ENCODE peak calls at places on chromosomes 4 and X, in ten cellular contexts. O, U, Z, Q, A, S, F, M, H and D are unnamed samples.

GRCh38 chrX:17022205-17022604 is 75.7 kb downstream of the REPS2 start:
- DNase-seq in A (no peak), Q (no peak), F (no peak), U (no peak), Z (peak), S (no peak), O (no peak), M (peak), H (peak), D (no peak)

GRCh38 chrX:127011629-127012028 is 192.1 kb downstream of the PRR32 start:
- DNase-seq in Z (no peak), O (no peak), S (no peak), Q (no peak), H (no peak), U (no peak), F (no peak), A (no peak), M (no peak), D (no peak)

GRCh38 chr4:162838671-162839070 is 328.0 kb downstream of the NAF1 start:
- DNase-seq in F (no peak), Z (no peak), O (no peak), A (no peak), Q (no peak), M (no peak), H (no peak), U (no peak), S (no peak), D (no peak)

GRCh38 chr4:6892190-6892908 is 17.3 kb upstream of the TBC1D14 start:
- DNase-seq in M (peak), Q (peak), H (peak), S (no peak), Z (no peak), F (peak), A (no peak), U (peak), O (no peak), D (no peak)

GRCh38 chr4:75015627-75016026 is 82.7 kb downstream of the PARM1 start:
- DNase-seq in M (no peak), S (no peak), O (no peak), Z (no peak), F (peak), A (no peak), H (no peak), U (no peak), Q (no peak), D (no peak)

GRCh38 chr4:4333265-4333706 is 43.2 kb downstream of the ZBTB49 start:
- DNase-seq in A (no peak), H (peak), F (peak), O (no peak), Q (no peak), Z (peak), M (peak), U (no peak), S (no peak), D (no peak)

GRCh38 chr4:121221608-121222007 is 57.5 kb upstream of the TNIP3 start:
- DNase-seq in F (no peak), O (no peak), Q (no peak), S (no peak), U (no peak), M (no peak), A (no peak), H (no peak), Z (no peak), D (no peak)

GRCh38 chr4:105895609-105896460 is 564 bp downstream of the NPNT start:
- DNase-seq in H (no peak), O (peak), M (peak), Q (peak), U (peak), S (peak), A (peak), F (peak), Z (no peak), D (no peak)

GRCh38 chr4:14524236-14524635 is 478.0 kb upstream of the CPEB2 start:
- DNase-seq in A (no peak), M (peak), H (no peak), O (no peak), S (no peak), U (no peak), F (no peak), Q (no peak), Z (no peak), D (no peak)

GRCh38 chr4:38449506-38450174 is 214.4 kb upstream of the KLF3 start:
- DNase-seq in H (peak), S (no peak), F (no peak), M (no peak), U (no peak), Z (no peak), O (no peak), A (no peak), Q (peak), D (no peak)

DNA sequence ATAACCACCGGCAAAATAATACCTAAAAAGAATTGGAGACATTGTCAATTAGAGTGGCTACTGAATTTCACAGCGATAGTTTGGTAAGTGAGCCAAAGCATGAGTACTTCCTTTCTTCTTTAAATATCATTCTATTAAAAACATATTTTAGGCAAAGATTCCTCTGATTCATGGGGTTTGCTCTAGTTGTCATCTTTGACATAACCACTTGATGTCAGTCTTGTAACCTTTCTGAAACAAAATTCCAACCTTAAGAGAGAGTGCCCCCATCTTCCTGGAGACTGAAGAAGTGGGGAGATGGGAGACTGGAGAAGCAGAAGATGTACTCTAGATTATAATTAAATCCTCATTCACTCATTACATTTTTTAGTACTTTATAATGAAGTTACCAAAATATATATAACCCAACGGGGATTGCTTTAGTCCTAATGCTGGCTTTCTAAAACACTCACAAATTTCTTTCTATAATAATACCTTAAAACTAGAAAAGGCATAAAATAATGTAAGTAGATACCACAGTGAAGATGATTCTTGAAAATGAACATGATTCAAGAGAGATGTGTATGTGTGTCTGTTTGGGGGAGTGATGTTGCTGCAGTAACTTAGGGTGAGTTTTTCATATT is 96.4 kb downstream of the EMCN start:
- DNase-seq in M (peak), F (no peak), O (no peak), S (no peak), Q (no peak), H (peak), Z (no peak), A (no peak), U (no peak), D (no peak)
- TF ChIP-seq CTCF in M (peak), F (peak), O (no peak), S (peak), Q (peak), H (peak), Z (peak), A (peak), U (no peak), D (peak)

DNA sequence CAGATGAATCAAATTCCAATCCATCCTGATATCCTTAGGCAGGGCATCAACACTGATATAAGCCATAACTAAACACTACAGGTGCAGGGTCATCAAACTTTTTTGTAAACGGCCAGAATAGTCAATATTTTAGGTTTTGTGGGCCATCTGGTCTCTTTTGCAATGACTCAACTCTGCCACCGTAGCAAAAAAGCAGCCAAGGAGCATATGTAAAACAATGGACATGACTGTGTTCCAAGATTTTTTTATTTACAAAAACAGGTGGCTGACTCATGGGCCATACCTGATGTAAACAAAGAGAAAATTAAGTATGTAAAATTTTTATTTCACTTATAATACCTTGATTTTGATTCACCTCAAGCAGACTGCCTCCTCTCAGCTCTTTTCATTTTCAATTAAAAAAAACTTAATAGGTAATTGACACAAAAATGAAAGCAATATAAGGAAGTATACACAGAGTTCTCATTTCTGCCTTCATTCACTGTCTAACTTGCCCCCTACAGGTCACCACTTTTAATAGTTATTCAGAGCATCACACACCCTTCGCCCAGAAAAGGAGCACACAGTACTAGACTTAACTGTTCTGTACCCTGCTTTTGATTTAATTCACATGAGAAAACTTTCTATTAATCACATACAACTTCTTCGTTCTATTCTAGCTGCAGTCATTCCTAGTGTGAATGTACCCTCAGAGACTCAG is 35.3 kb upstream of the GPM6B start:
- DNase-seq in M (no peak), A (no peak), U (no peak), O (no peak), Z (no peak), F (no peak), H (no peak), S (no peak), Q (no peak), D (no peak)
- TF ChIP-seq CTCF in M (no peak), A (no peak), U (no peak), O (no peak), Z (no peak), F (no peak), H (no peak), S (no peak), Q (no peak), D (no peak)

GRCh38 chr4:83753260-83753659 is 217.4 kb downstream of the GPAT3 start:
- DNase-seq in Z (no peak), M (no peak), S (no peak), A (no peak), H (no peak), F (no peak), O (no peak), Q (no peak), U (no peak), D (no peak)
- TF ChIP-seq CTCF in Z (no peak), M (no peak), S (no peak), A (no peak), H (peak), F (no peak), O (no peak), Q (peak), U (no peak), D (no peak)

DNA sequence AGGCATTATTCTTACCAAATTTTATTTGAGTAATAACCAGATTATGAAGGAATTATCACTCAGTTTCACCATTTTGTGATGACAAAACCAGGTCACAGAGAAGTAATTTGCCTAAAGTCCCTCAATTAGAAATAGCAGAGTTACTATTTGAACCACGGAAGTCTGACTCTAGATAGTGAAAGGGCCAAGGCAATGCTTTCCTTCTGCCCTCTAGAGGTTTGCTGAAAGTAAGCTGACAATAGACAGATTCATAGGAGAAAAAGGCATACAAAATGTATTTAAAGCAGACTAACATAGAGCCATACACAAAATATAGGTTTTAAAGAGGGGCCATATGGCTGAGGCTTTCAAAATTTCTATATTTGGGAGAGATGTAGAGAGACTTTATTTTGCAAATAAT is 43.1 kb downstream of the CXXC4 start:
- DNase-seq in F (no peak), M (peak), U (no peak), H (no peak), Q (no peak), A (no peak), Z (no peak), O (no peak), S (no peak), D (no peak)
- TF ChIP-seq CTCF in F (no peak), M (no peak), U (no peak), H (no peak), Q (peak), A (peak), Z (peak), O (peak), S (no peak), D (peak)

GRCh38 chrX:154833746-154834274 is 652 bp downstream of the SMIM9 start:
- DNase-seq in M (no peak), A (no peak), O (no peak), U (no peak), Q (no peak), H (no peak), S (no peak), F (no peak), Z (no peak), D (no peak)

GRCh38 chrX:154827624-154828408 is 6.6 kb downstream of the SMIM9 start:
- DNase-seq in A (no peak), H (no peak), M (no peak), F (no peak), Q (no peak), S (no peak), O (no peak), Z (no peak), U (no peak), D (no peak)

GRCh38 chrX:154827194-154827593 is 7.3 kb downstream of the SMIM9 start:
- DNase-seq in O (no peak), H (no peak), Q (no peak), M (no peak), A (no peak), U (no peak), Z (no peak), F (no peak), S (no peak), D (no peak)

GRCh38 chrX:154829102-154829501 is 5.4 kb downstream of the SMIM9 start:
- DNase-seq in H (no peak), M (no peak), A (no peak), O (no peak), Z (no peak), U (no peak), F (no peak), Q (no peak), S (no peak), D (no peak)

DNA sequence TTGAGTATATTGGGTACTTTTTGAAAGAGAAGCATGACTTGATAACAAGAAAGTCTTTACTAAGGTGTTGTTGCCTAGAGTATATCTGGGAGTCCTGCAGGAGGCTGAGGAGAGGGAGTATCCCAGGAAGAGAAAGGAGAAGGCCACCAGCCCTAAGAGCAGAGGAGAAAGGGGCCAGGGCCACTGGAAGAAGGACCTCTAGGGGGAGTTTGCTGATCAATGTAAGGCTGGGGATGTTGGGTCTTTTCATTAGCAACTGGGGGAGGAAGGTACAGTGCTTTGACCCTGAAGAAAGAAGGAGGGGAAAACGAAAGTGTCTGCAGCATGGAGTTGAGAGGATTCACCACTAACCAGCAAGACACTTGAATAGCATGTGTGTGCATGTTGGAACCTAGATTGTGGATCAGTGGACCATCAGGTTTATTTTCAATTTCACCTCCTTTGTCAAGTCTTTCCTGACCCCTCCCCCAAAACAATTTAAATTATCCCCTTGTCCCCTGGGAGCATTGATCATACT is 4.5 kb downstream of the SMIM9 start:
- DNase-seq in U (no peak), Q (no peak), A (no peak), Z (no peak), O (no peak), F (no peak), S (no peak), H (no peak), M (no peak), D (no peak)
- TF ChIP-seq CTCF in U (no peak), Q (peak), A (no peak), Z (no peak), O (no peak), F (no peak), S (no peak), H (no peak), M (no peak), D (no peak)

GRCh38 chr4:153042757-153043156 is 106.6 kb downstream of the FHDC1 start:
- DNase-seq in H (no peak), M (no peak), Z (no peak), U (no peak), S (no peak), F (no peak), O (no peak), Q (no peak), A (no peak), D (no peak)

GRCh38 chr4:153036931-153037330 is 100.8 kb downstream of the FHDC1 start:
- DNase-seq in O (no peak), Z (no peak), M (no peak), F (no peak), S (no peak), Q (no peak), A (no peak), H (no peak), U (no peak), D (no peak)

GRCh38 chr4:153040677-153041076 is 104.6 kb downstream of the FHDC1 start:
- DNase-seq in A (no peak), S (no peak), U (no peak), Q (no peak), Z (no peak), F (no peak), O (no peak), H (no peak), M (no peak), D (no peak)

GRCh38 chr4:153038493-153039311 is 102.6 kb downstream of the FHDC1 start:
- DNase-seq in Z (no peak), F (no peak), M (no peak), Q (no peak), A (no peak), O (no peak), U (no peak), H (no peak), S (no peak), D (no peak)

GRCh38 chr4:153039542-153040185 is 103.5 kb downstream of the FHDC1 start:
- DNase-seq in S (no peak), A (no peak), F (no peak), O (no peak), H (no peak), Q (no peak), Z (no peak), M (no peak), U (no peak), D (no peak)
- TF ChIP-seq CTCF in S (no peak), A (no peak), F (no peak), O (no peak), H (no peak), Q (no peak), Z (no peak), M (no peak), U (no peak), D (no peak)

GRCh38 chrX:18151157-18151556 is 69.5 kb downstream of the BEND2 start:
- DNase-seq in Q (no peak), M (no peak), A (no peak), F (no peak), H (no peak), Z (no peak), U (no peak), O (no peak), S (no peak), D (no peak)

GRCh38 chrX:18146954-18147353 is 73.7 kb downstream of the BEND2 start:
- DNase-seq in O (no peak), S (no peak), Q (peak), F (no peak), M (peak), A (no peak), U (no peak), Z (no peak), H (peak), D (no peak)

GRCh38 chrX:18146009-18146408 is 74.7 kb downstream of the BEND2 start:
- DNase-seq in S (no peak), A (no peak), Z (no peak), O (no peak), U (no peak), Q (no peak), H (no peak), F (no peak), M (no peak), D (no peak)

GRCh38 chrX:18149454-18149853 is 71.2 kb downstream of the BEND2 start:
- DNase-seq in F (no peak), U (no peak), S (no peak), Q (no peak), A (no peak), O (no peak), Z (no peak), H (no peak), M (no peak), D (no peak)

GRCh38 chrX:18151661-18152060 is 69.0 kb downstream of the BEND2 start:
- DNase-seq in O (no peak), Q (no peak), U (no peak), A (no peak), F (no peak), M (no peak), H (no peak), S (no peak), Z (no peak), D (no peak)
- TF ChIP-seq CTCF in O (no peak), Q (no peak), U (no peak), A (no peak), F (no peak), M (no peak), H (no peak), S (no peak), Z (no peak), D (no peak)

GRCh38 chrX:121336831-121337421 is 289.5 kb downstream of the GLUD2 start:
- DNase-seq in S (no peak), O (no peak), F (no peak), A (no peak), M (no peak), Z (no peak), H (no peak), Q (no peak), U (no peak), D (no peak)

GRCh38 chrX:121333942-121334341 is 286.5 kb downstream of the GLUD2 start:
- DNase-seq in U (no peak), H (no peak), M (no peak), O (no peak), Q (no peak), A (no peak), Z (no peak), S (no peak), F (no peak), D (no peak)
- TF ChIP-seq CTCF in U (no peak), H (no peak), M (no peak), O (no peak), Q (peak), A (no peak), Z (no peak), S (no peak), F (no peak), D (no peak)

GRCh38 chrX:133005038-133005437 is 46.6 kb upstream of the HS6ST2 start:
- DNase-seq in F (no peak), O (no peak), M (peak), A (no peak), Q (no peak), Z (no peak), H (peak), U (no peak), S (no peak), D (no peak)
- TF ChIP-seq CTCF in F (peak), O (no peak), M (peak), A (peak), Q (peak), Z (peak), H (peak), U (no peak), S (peak), D (peak)

GRCh38 chrX:46574941-46575381 is 1.4 kb downstream of the CHST7 start:
- DNase-seq in M (peak), O (peak), H (no peak), S (no peak), Q (peak), Z (no peak), F (peak), U (peak), A (no peak), D (no peak)
- TF ChIP-seq CTCF in M (no peak), O (no peak), H (no peak), S (no peak), Q (no peak), Z (no peak), F (no peak), U (no peak), A (no peak), D (no peak)